ENCODE peak calls at places on chromosomes 1 and 21, in eight cellular contexts. S, I, C, M, N, X, H and J are unnamed samples.
A peak's percentile ranks its signal among the peaks of the same experiment; 100 is the strongest.

GRCh38 chr1:154938604-154939399 is 2.3 kb upstream of the PMVK start:
- DNase-seq in M (no peak), S (no peak), X (no peak), H (no peak), N (no peak), C (no peak), I (peak; percentile 38), J (no peak)

GRCh38 chr1:246587606-246588005 is 21.4 kb downstream of the CNST start:
- DNase-seq in M (no peak), I (no peak), H (no peak), N (peak; percentile 78), X (peak; percentile 84), S (no peak), C (peak; percentile 72), J (no peak)

GRCh38 chr1:220564216-220564615 is 36.3 kb downstream of the MARK1 start:
- DNase-seq in C (no peak), S (no peak), H (no peak), I (no peak), M (no peak), N (no peak), X (peak; percentile 10), J (no peak)

GRCh38 chr1:222084996-222085395 is 343.1 kb upstream of the DUSP10 start:
- DNase-seq in N (peak; percentile 91), H (no peak), X (peak; percentile 89), C (peak; percentile 71), S (no peak), M (no peak), I (no peak), J (no peak)

GRCh38 chr1:232621050-232621449 is 8.9 kb downstream of the SIPA1L2 start:
- DNase-seq in S (no peak), C (no peak), H (no peak), N (no peak), I (no peak), M (no peak), X (no peak), J (no peak)

GRCh38 chr1:52629021-52629643 is 3.8 kb upstream of the SHISAL2A start:
- DNase-seq in C (peak; percentile 23), S (no peak), X (no peak), N (no peak), M (no peak), H (no peak), I (no peak), J (no peak)

GRCh38 chr1:26771643-26772321 is 16.0 kb upstream of the PIGV start:
- DNase-seq in H (peak; percentile 93), M (no peak), S (no peak), I (peak; percentile 28), X (peak; percentile 99), C (peak; percentile 99), N (peak; percentile 95), J (no peak)

GRCh38 chr1:36847761-36848160 is 186.6 kb downstream of the GRIK3 start:
- DNase-seq in S (no peak), X (no peak), I (no peak), C (no peak), H (no peak), M (no peak), N (no peak), J (no peak)

GRCh38 chr1:201636581-201636980 is 97.7 kb downstream of the NAV1 start:
- DNase-seq in X (peak; percentile 88), N (peak; percentile 71), I (no peak), M (no peak), H (peak; percentile 85), S (no peak), C (peak; percentile 98), J (peak; percentile 44)

GRCh38 chr1:16967095-16967567 is 13.3 kb downstream of the MFAP2 start:
- DNase-seq in H (no peak), X (peak; percentile 69), S (peak; percentile 94), C (peak; percentile 59), M (no peak), N (peak; percentile 80), I (no peak), J (no peak)

GRCh38 chr1:238681021-238681420 is 705.3 kb upstream of the CHRM3 start:
- DNase-seq in I (no peak), N (peak; percentile 88), H (no peak), C (no peak), M (no peak), X (peak; percentile 95), S (no peak), J (no peak)

GRCh38 chr1:45254490-45254889 is 48.1 kb upstream of the ZSWIM5 start:
- DNase-seq in S (no peak), H (no peak), N (no peak), M (no peak), I (no peak), X (no peak), C (no peak), J (no peak)

GRCh38 chr1:178683304-178683703 is 41.7 kb upstream of the RALGPS2 start:
- DNase-seq in M (no peak), S (no peak), X (no peak), H (no peak), C (peak; percentile 24), N (no peak), I (no peak), J (no peak)

GRCh38 chr1:153790282-153790995 is 15.2 kb downstream of the SLC27A3 start:
- DNase-seq in X (peak; percentile 76), M (no peak), I (peak; percentile 42), N (peak; percentile 93), S (peak; percentile 53), H (peak; percentile 62), C (peak; percentile 84), J (no peak)

GRCh38 chr21:42671778-42672593 is 18.6 kb downstream of the PDE9A start:
- DNase-seq in H (no peak), S (no peak), X (no peak), I (no peak), C (no peak), M (no peak), N (no peak), J (no peak)

GRCh38 chr1:29243863-29244185 is 7.5 kb downstream of the PTPRU start:
- DNase-seq in I (no peak), M (no peak), C (peak; percentile 76), S (no peak), N (peak; percentile 71), H (peak; percentile 54), X (peak; percentile 59), J (no peak)